ENCODE peak calls at places on chromosomes 4 and X, in seven cellular contexts. C is Peyer's patch, T is HCT116, U is psoas muscle, Q is cardiac muscle cell, F is esophagus squamous epithelium, L is ovary. K is an unnamed sample.

GRCh38 chr4:6730603-6731300 is 14.8 kb downstream of the BLOC1S4 start:
- DNase-seq in C (peak; percentile 40), T (no peak), U (no peak), Q (no peak), F (no peak), L (no peak), K (no peak)

GRCh38 chrX:13085533-13085932 is 41.1 kb upstream of the FAM9C start:
- DNase-seq in C (peak; percentile 81), T (no peak), U (no peak), Q (no peak), F (no peak), L (no peak), K (no peak)

GRCh38 chr4:61200991-61201526 is 933 bp downstream of the ADGRL3 start:
- DNase-seq in C (peak; percentile 37), T (no peak), U (peak; percentile 42), Q (peak; percentile 52), F (no peak), L (no peak), K (peak; percentile 23)

GRCh38 chr4:39721788-39722187 is 23.9 kb downstream of the UBE2K start:
- DNase-seq in C (no peak), T (no peak), U (no peak), Q (no peak), F (no peak), L (no peak), K (no peak)

GRCh38 chrX:78643106-78643505 is 16.0 kb downstream of the RTL3 start:
- DNase-seq in C (no peak), T (no peak), U (no peak), Q (peak; percentile 37), F (no peak), L (no peak), K (no peak)

GRCh38 chrX:25344191-25344936 is 328.6 kb upstream of the ARX start:
- DNase-seq in C (no peak), T (no peak), U (no peak), Q (no peak), F (no peak), L (no peak), K (no peak)

GRCh38 chrX:150032742-150033141 is 94.5 kb upstream of the EOLA2 start:
- DNase-seq in C (no peak), T (no peak), U (no peak), Q (peak; percentile 52), F (no peak), L (no peak), K (no peak)

GRCh38 chr4:89410687-89411086 is 103.1 kb upstream of the GPRIN3 start:
- DNase-seq in C (no peak), T (no peak), U (no peak), Q (peak; percentile 62), F (no peak), L (no peak), K (no peak)

GRCh38 chr4:164956766-164957643 is 20.5 kb downstream of the TRIM61 start:
- DNase-seq in C (peak; percentile 87), T (no peak), U (peak; percentile 81), Q (peak; percentile 80), F (peak; percentile 24), L (peak; percentile 45), K (peak; percentile 73)

GRCh38 chr4:130233377-130234047 is 1137.6 kb downstream of the C4orf33 start:
- DNase-seq in C (no peak), T (no peak), U (no peak), Q (peak; percentile 6), F (no peak), L (no peak), K (no peak)

GRCh38 chrX:131821945-131822622 is 201.0 kb upstream of the STK26 start:
- DNase-seq in C (peak; percentile 90), T (no peak), U (peak; percentile 80), Q (no peak), F (peak; percentile 8), L (peak; percentile 78), K (no peak)

GRCh38 chrX:13605611-13606010 is 36.2 kb downstream of the EGFL6 start:
- DNase-seq in C (no peak), T (no peak), U (no peak), Q (no peak), F (no peak), L (no peak), K (no peak)

GRCh38 chrX:68304602-68305001 is 128.7 kb downstream of the OPHN1 start:
- DNase-seq in C (no peak), T (no peak), U (no peak), Q (no peak), F (no peak), L (no peak), K (no peak)

GRCh38 chr4:55330241-55330640 is 15.8 kb upstream of the SRD5A3 start:
- DNase-seq in C (no peak), T (no peak), U (no peak), Q (peak; percentile 43), F (no peak), L (no peak), K (no peak)

GRCh38 chrX:121283921-121284320 is 236.5 kb downstream of the GLUD2 start:
- DNase-seq in C (no peak), T (no peak), U (no peak), Q (no peak), F (no peak), L (no peak), K (no peak)

GRCh38 chr4:15778191-15778741 is at the start of gene CD38:
- DNase-seq in C (peak; percentile 84), T (no peak), U (peak; percentile 73), Q (peak; percentile 20), F (no peak), L (no peak), K (peak; percentile 28)

GRCh38 chr4:183747380-183747779 is 88.3 kb downstream of the TRAPPC11 start:
- DNase-seq in C (no peak), T (no peak), U (no peak), Q (no peak), F (no peak), L (no peak), K (no peak)

GRCh38 chrX:107996124-107996523 is 14.0 kb upstream of the TEX13B start:
- DNase-seq in C (no peak), T (no peak), U (no peak), Q (no peak), F (no peak), L (no peak), K (no peak)

GRCh38 chrX:56987741-56988140 is 7.6 kb downstream of the SPIN3 start:
- DNase-seq in C (no peak), T (no peak), U (no peak), Q (no peak), F (no peak), L (no peak), K (no peak)

GRCh38 chrX:2698604-2699003 is 7.5 kb downstream of the CD99 start:
- DNase-seq in C (no peak), T (no peak), U (no peak), Q (no peak), F (no peak), L (no peak), K (no peak)

GRCh38 chrX:2700405-2701320 is 9.6 kb downstream of the CD99 start:
- DNase-seq in C (no peak), T (no peak), U (no peak), Q (no peak), F (no peak), L (no peak), K (no peak)

GRCh38 chrX:2697741-2698294 is 6.7 kb downstream of the CD99 start:
- DNase-seq in C (no peak), T (no peak), U (no peak), Q (no peak), F (no peak), L (no peak), K (no peak)

GRCh38 chrX:2701600-2701999 is 10.5 kb downstream of the CD99 start:
- DNase-seq in C (no peak), T (no peak), U (peak; percentile 67), Q (no peak), F (no peak), L (no peak), K (peak; percentile 64)

GRCh38 chrX:2699959-2700358 is 8.9 kb downstream of the CD99 start:
- DNase-seq in C (no peak), T (no peak), U (no peak), Q (no peak), F (no peak), L (no peak), K (no peak)
- H3K4me1 ChIP-seq in C (peaks cover 68% of the 10 kb centered on the region), T (peaks cover 30% of the 10 kb centered on the region), U (peaks cover 64% of the 10 kb centered on the region), Q (peaks cover 50% of the 10 kb centered on the region), F (peaks cover 98% of the 10 kb centered on the region), L (peaks cover 20% of the 10 kb centered on the region), K (peaks cover 99% of the 10 kb centered on the region)

DNA sequence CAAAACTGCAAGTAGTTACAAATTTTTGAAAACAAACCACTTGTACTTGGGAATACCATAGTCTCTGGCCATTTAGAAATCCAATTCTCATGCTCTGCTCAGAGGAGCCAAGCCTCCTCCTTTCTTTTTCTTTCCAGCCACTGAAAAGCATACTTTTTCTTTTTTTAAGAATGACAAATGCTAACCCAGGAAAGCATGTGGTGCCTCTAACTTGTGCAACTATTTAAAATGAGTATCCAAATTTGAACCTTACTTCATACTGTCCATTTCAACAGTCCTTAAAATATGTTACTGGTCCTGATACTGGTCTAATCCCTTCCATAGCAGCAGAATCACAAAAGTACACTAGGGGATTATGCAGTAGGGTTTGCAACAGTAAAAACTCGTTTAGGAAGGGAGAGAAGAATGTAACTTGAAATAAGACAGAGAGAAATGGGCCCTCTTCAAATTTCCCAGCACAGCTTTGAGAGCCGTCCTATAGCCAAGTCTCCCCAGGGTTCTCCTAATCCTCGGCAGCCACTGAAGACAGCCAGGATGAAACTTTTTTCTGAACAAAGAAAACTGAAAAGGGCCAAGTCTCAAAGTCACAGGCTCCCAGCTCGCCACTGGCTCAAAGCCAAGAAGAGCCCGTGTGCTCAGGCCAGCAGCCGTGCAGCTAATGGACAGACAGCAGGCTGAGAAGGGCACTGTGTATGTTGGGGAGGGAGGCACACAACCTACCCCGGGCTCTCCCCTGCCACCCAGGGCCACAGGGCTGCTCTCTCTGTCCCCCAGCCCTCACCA is 39.5 kb downstream of the GPC4 start:
- DNase-seq in C (no peak), T (no peak), U (peak; percentile 54), Q (peak; percentile 0), F (no peak), L (peak; percentile 32), K (peak; percentile 13)
- H3K4me3 ChIP-seq in C (no peak overlapping the region), T (no peak overlapping the region), U (no peak overlapping the region), Q (no peak overlapping the region), F (no peak overlapping the region), L (no peak overlapping the region), K (no peak overlapping the region)

GRCh38 chr4:150072471-150072870 is 5.8 kb upstream of the DCLK2 start:
- DNase-seq in C (no peak), T (no peak), U (no peak), Q (no peak), F (no peak), L (no peak), K (no peak)

GRCh38 chr4:150070464-150071170 is 7.6 kb upstream of the DCLK2 start:
- DNase-seq in C (no peak), T (no peak), U (no peak), Q (no peak), F (no peak), L (no peak), K (no peak)

GRCh38 chr4:150068300-150068699 is 9.9 kb upstream of the DCLK2 start:
- DNase-seq in C (no peak), T (no peak), U (no peak), Q (no peak), F (no peak), L (no peak), K (no peak)

GRCh38 chr4:150067859-150068258 is 10.4 kb upstream of the DCLK2 start:
- DNase-seq in C (no peak), T (no peak), U (no peak), Q (no peak), F (no peak), L (no peak), K (no peak)

GRCh38 chr4:150069361-150069760 is 8.9 kb upstream of the DCLK2 start:
- DNase-seq in C (no peak), T (no peak), U (no peak), Q (no peak), F (no peak), L (no peak), K (no peak)
- H3K27ac ChIP-seq in C (no peak overlapping the region), T (no peak overlapping the region), U (no peak overlapping the region), Q (no peak overlapping the region), F (no peak overlapping the region), L (no peak overlapping the region), K (no peak overlapping the region)

GRCh38 chr4:73723029-73723428 is 17.3 kb upstream of the CXCL8 start:
- DNase-seq in C (no peak), T (no peak), U (no peak), Q (no peak), F (no peak), L (no peak), K (no peak)
- H3K4me1 ChIP-seq in C (no peaks in the 10 kb centered on the region), T (peaks cover 16% of the 10 kb centered on the region), U (no peaks in the 10 kb centered on the region), Q (no peaks in the 10 kb centered on the region), F (peaks cover 40% of the 10 kb centered on the region), L (no peaks in the 10 kb centered on the region), K (no peaks in the 10 kb centered on the region)

K was measured in left ventricle myocardium inferior.